ENCODE peak calls at places on chromosomes 3 and 15, in ten cellular contexts. K is tibial artery, N is PC-3, J is transverse colon, G is stomach, X is iPS DF 6.9, R is HCT116, I is endodermal cell, T is lung, S is AG04450. H is an unnamed sample. For H3K27me3, the result is how much of the 10 kb centered on the place peaks cover.

GRCh38 chr15:31488437-31489204 is 162.0 kb downstream of the KLF13 start:
- DNase-seq in X (peak), J (peak), T (peak), K (peak), N (peak), R (peak), G (peak), I (peak), S (peak), H (peak)

GRCh38 chr3:125602752-125603649 is 7.7 kb upstream of the OSBPL11 start:
- DNase-seq in T (no peak), I (peak), S (no peak), X (no peak), N (peak), G (no peak), K (no peak), R (peak), J (no peak), H (no peak)

GRCh38 chr3:112088944-112089343 is 2.8 kb downstream of the C3orf52 start:
- DNase-seq in I (no peak), S (no peak), N (no peak), X (no peak), K (no peak), J (no peak), R (no peak), T (no peak), G (no peak), H (no peak)

GRCh38 chr15:27872355-27872754 is 226.8 kb downstream of the OCA2 start:
- DNase-seq in S (no peak), N (no peak), X (no peak), T (no peak), J (no peak), G (no peak), R (no peak), K (no peak), I (no peak), H (no peak)

GRCh38 chr15:73681856-73682596 is 2.2 kb upstream of the CD276 start:
- DNase-seq in X (no peak), T (no peak), J (no peak), S (no peak), R (no peak), N (no peak), K (no peak), I (no peak), G (no peak), H (no peak)

GRCh38 chr3:39166932-39167532 is 13.6 kb upstream of the CSRNP1 start:
- DNase-seq in G (peak), K (peak), J (no peak), N (peak), X (no peak), I (no peak), R (no peak), S (no peak), T (no peak), H (peak)

GRCh38 chr15:51699373-51699772 is 18.1 kb downstream of the SCG3 start:
- DNase-seq in T (no peak), X (no peak), J (no peak), N (no peak), I (no peak), S (no peak), R (no peak), K (no peak), G (no peak), H (no peak)

GRCh38 chr3:69032737-69033136 is 19.3 kb upstream of the EOGT start:
- DNase-seq in G (no peak), X (no peak), T (no peak), S (no peak), J (no peak), N (no peak), K (no peak), R (no peak), I (no peak), H (no peak)

GRCh38 chr3:12903000-12903800 is 61.8 kb upstream of the RPL32 start:
- DNase-seq in S (no peak), T (no peak), K (no peak), J (no peak), N (no peak), X (no peak), G (no peak), R (no peak), I (no peak), H (no peak)

GRCh38 chr3:58419782-58420512 is 13.7 kb downstream of the PDHB start:
- DNase-seq in T (no peak), N (peak), J (peak), R (no peak), K (peak), X (no peak), G (no peak), I (no peak), S (no peak), H (peak)

GRCh38 chr3:12352253-12352652 is 63.4 kb downstream of the PPARG start:
- DNase-seq in I (no peak), X (no peak), R (no peak), K (no peak), N (no peak), G (no peak), J (no peak), T (no peak), S (no peak), H (no peak)

GRCh38 chr3:43892061-43892460 is 201.3 kb downstream of the ABHD5 start:
- DNase-seq in G (no peak), N (no peak), J (no peak), S (no peak), K (no peak), T (no peak), R (no peak), X (no peak), I (no peak), H (no peak)

GRCh38 chr3:43894176-43895049 is 203.7 kb downstream of the ABHD5 start:
- DNase-seq in X (peak), R (peak), J (peak), N (no peak), T (no peak), I (peak), G (peak), K (peak), S (peak), H (no peak)

GRCh38 chr3:43895573-43895972 is 204.8 kb downstream of the ABHD5 start:
- DNase-seq in K (no peak), G (no peak), J (no peak), T (no peak), X (no peak), R (no peak), N (no peak), S (no peak), I (no peak), H (no peak)

GRCh38 chr3:43893721-43894120 is 203.0 kb downstream of the ABHD5 start:
- DNase-seq in G (no peak), X (no peak), T (no peak), R (no peak), N (no peak), K (no peak), I (no peak), J (no peak), S (no peak), H (no peak)

GRCh38 chr3:43892535-43892934 is 201.8 kb downstream of the ABHD5 start:
- DNase-seq in J (no peak), X (no peak), G (no peak), K (no peak), S (no peak), N (no peak), T (no peak), R (no peak), I (peak), H (no peak)
- H3K27me3 ChIP-seq in J (half or more), X (under half), G (under half), K (under half), S (under half), N (under half), T (under half), R (under half), I (half or more), H (under half)

GRCh38 chr3:10968390-10968789 is 24.2 kb upstream of the SLC6A1 start:
- DNase-seq in I (peak), G (no peak), X (no peak), S (no peak), K (no peak), R (no peak), T (no peak), N (no peak), J (no peak), H (no peak)

GRCh38 chr3:10970306-10970979 is 22.1 kb upstream of the SLC6A1 start:
- DNase-seq in X (no peak), R (no peak), G (no peak), T (no peak), N (no peak), S (no peak), I (no peak), J (no peak), K (no peak), H (no peak)

GRCh38 chr3:10960264-10960663 is 32.3 kb upstream of the SLC6A1 start:
- DNase-seq in K (no peak), S (no peak), R (no peak), J (no peak), I (no peak), N (no peak), T (no peak), G (no peak), X (no peak), H (no peak)

GRCh38 chr3:10962481-10963036 is 30.0 kb upstream of the SLC6A1 start:
- DNase-seq in R (no peak), N (peak), X (no peak), J (no peak), T (no peak), K (no peak), G (no peak), I (no peak), S (no peak), H (no peak)

GRCh38 chr3:10964537-10965167 is 27.9 kb upstream of the SLC6A1 start:
- DNase-seq in J (peak), I (peak), X (no peak), R (no peak), T (no peak), G (no peak), K (no peak), N (peak), S (no peak), H (no peak)
- H3K27me3 ChIP-seq in J (under half), I (under half), X (under half), R (half or more), T (under half), G (under half), K (under half), N (half or more), S (under half), H (under half)

GRCh38 chr15:101773496-101774100 is 29.7 kb upstream of the OR4F6 start:
- DNase-seq in K (no peak), N (peak), T (no peak), G (no peak), R (peak), J (peak), X (no peak), S (no peak), I (peak), H (no peak)
- H3K27me3 ChIP-seq in K (under half), N (under half), T (under half), G (under half), R (under half), J (under half), X (under half), S (under half), I (under half), H (under half)

GRCh38 chr15:59931642-59932296 is 72.3 kb upstream of the FOXB1 start:
- DNase-seq in I (no peak), N (no peak), T (no peak), J (no peak), S (no peak), R (no peak), G (no peak), K (no peak), X (no peak), H (no peak)
- H3K27me3 ChIP-seq in I (under half), N (half or more), T (under half), J (under half), S (under half), R (half or more), G (under half), K (under half), X (under half), H (under half)